ENCODE peak calls at places on chromosome 14, in four cellular contexts. C is GM12865, B is fibroblast of lung, J is AG04449. E is an unnamed sample.

GRCh38 chr14:78222746-78223145 is 52.6 kb downstream of the NRXN3 start:
- DNase-seq in C (no peak), B (no peak), J (no peak), E (no peak)

GRCh38 chr14:74400328-74400727 is 25.7 kb downstream of the SYNDIG1L start:
- DNase-seq in C (no peak), B (peak), J (no peak), E (peak)

GRCh38 chr14:72476657-72477499 is 417.0 kb downstream of the DPF3 start:
- DNase-seq in C (peak), B (peak), J (peak), E (peak)

GRCh38 chr14:89507926-89508460 is 91.0 kb upstream of the FOXN3 start:
- DNase-seq in C (no peak), B (peak), J (no peak), E (no peak)

GRCh38 chr14:50971122-50971781 is 27.0 kb upstream of the PYGL start:
- DNase-seq in C (no peak), B (no peak), J (no peak), E (no peak)

GRCh38 chr14:20490563-20490962 is 14.8 kb upstream of the RNASE10 start:
- DNase-seq in C (peak), B (no peak), J (no peak), E (no peak)

GRCh38 chr14:105472496-105472991 is 2.1 kb upstream of the CRIP2 start:
- DNase-seq in C (no peak), B (no peak), J (no peak), E (no peak)

GRCh38 chr14:22882529-22883190 is 362 bp upstream of the REM2 start:
- DNase-seq in C (no peak), B (peak), J (no peak), E (peak)

GRCh38 chr14:63045234-63045611 is at the start of gene KCNH5:
- DNase-seq in C (no peak), B (peak), J (no peak), E (peak)

GRCh38 chr14:52514046-52514811 is 38.1 kb downstream of the TXNDC16 start:
- DNase-seq in C (no peak), B (no peak), J (no peak), E (no peak)

GRCh38 chr14:96629082-96629481 is 126.9 kb downstream of the PAPOLA start:
- DNase-seq in C (no peak), B (no peak), J (no peak), E (no peak)

GRCh38 chr14:51666070-51666469 is 14.4 kb downstream of the FRMD6 start:
- DNase-seq in C (no peak), B (no peak), J (no peak), E (no peak)

GRCh38 chr14:73457050-73457934 is 1.1 kb downstream of the NUMB start:
- DNase-seq in C (peak), B (peak), J (no peak), E (peak)

GRCh38 chr14:58107947-58108552 is 44.0 kb downstream of the ARMH4 start:
- DNase-seq in C (peak), B (peak), J (no peak), E (peak)

GRCh38 chr14:59240356-59240755 is 51.9 kb downstream of the DAAM1 start:
- DNase-seq in C (peak), B (no peak), J (no peak), E (no peak)

GRCh38 chr14:100345711-100346110 is 22.6 kb downstream of the SLC25A47 start:
- DNase-seq in C (no peak), B (no peak), J (no peak), E (no peak)

GRCh38 chr14:23366163-23366921 is 1.4 kb upstream of the EFS start:
- DNase-seq in C (no peak), B (peak), J (no peak), E (peak)

GRCh38 chr14:59265808-59266207 is 77.3 kb downstream of the DAAM1 start:
- DNase-seq in C (no peak), B (no peak), J (no peak), E (no peak)

GRCh38 chr14:85481471-85481870 is 48.5 kb upstream of the FLRT2 start:
- DNase-seq in C (no peak), B (no peak), J (no peak), E (no peak)

GRCh38 chr14:59543873-59544272 is 32.7 kb downstream of the CCDC175 start:
- DNase-seq in C (no peak), B (no peak), J (no peak), E (no peak)

GRCh38 chr14:93161411-93161940 is 23.2 kb downstream of the MOAP1 start:
- DNase-seq in C (no peak), B (no peak), J (no peak), E (no peak)

GRCh38 chr14:93155667-93156066 is 29.0 kb downstream of the MOAP1 start:
- DNase-seq in C (no peak), B (no peak), J (no peak), E (no peak)

GRCh38 chr14:93156693-93157369 is 27.9 kb downstream of the MOAP1 start:
- DNase-seq in C (no peak), B (no peak), J (no peak), E (no peak)

GRCh38 chr14:93163570-93163969 is 21.1 kb downstream of the MOAP1 start:
- DNase-seq in C (peak), B (no peak), J (no peak), E (no peak)

GRCh38 chr14:93160353-93160801 is 24.3 kb downstream of the MOAP1 start:
- DNase-seq in C (peak), B (no peak), J (no peak), E (peak)
- TF ChIP-seq CTCF in C (peak), B (peak), J (peak), E (peak)

GRCh38 chr14:40691066-40691465 is 915.6 kb upstream of the LRFN5 start:
- DNase-seq in C (no peak), B (no peak), J (no peak), E (no peak)

GRCh38 chr14:40697221-40697620 is 909.5 kb upstream of the LRFN5 start:
- DNase-seq in C (no peak), B (no peak), J (no peak), E (no peak)

GRCh38 chr14:40694026-40694425 is 912.6 kb upstream of the LRFN5 start:
- DNase-seq in C (no peak), B (no peak), J (no peak), E (peak)
- TF ChIP-seq CTCF in C (no peak), B (no peak), J (no peak), E (no peak)

GRCh38 chr14:91375748-91376452 is 41.7 kb downstream of the CCDC88C start:
- DNase-seq in C (no peak), B (no peak), J (no peak), E (no peak)

GRCh38 chr14:91380116-91380515 is 37.5 kb downstream of the CCDC88C start:
- DNase-seq in C (no peak), B (no peak), J (no peak), E (no peak)

GRCh38 chr14:91376547-91377477 is 40.8 kb downstream of the CCDC88C start:
- DNase-seq in C (peak), B (no peak), J (no peak), E (no peak)

GRCh38 chr14:91378945-91379932 is 38.4 kb downstream of the CCDC88C start:
- DNase-seq in C (no peak), B (no peak), J (no peak), E (no peak)

DNA sequence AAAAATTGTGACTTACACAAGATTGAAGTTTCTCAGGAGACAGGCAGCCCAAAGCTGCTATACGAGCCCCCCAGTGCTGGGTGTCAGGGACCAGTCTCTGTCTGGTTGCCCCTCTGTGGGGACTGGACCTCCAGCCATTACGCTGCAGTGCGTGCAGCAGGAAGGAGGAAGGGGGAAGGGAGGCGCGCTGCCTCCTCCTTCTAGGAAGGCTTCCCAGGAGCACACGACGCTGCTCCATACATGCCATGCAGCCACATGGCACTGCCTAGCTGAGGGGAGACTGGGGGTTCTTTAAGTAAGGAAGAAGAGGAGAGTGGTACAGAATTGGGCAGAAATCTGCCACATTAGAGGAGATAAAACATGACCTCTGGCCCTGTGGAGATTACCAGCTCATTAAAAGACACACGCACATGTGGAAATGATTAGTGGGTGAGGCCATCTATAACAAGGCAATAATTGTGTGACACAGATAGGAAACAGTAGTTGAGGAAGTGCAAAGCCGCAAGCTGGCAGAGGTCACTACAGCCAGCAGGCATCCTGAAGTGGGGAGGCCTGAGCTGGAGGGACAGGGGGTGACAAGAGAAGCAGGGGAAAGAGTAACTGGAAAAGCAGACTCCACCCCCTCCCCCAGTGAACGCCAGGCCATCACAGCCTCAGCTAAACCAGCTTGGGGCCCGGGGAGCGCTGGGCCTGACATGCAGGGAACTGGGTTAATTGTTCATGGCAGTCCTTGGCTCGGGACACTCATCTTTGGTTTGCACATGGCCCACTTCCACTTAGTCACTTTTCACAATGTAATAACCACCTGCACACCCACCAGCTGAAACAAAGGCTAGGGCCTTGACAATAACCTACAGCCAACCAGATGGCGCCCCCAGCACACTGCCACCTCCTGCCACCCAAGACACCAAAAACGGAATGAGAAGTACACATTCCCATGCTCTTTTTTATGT is 39.6 kb downstream of the CCDC88C start:
- DNase-seq in C (peak), B (no peak), J (no peak), E (no peak)
- TF ChIP-seq CTCF in C (no peak), B (no peak), J (no peak), E (no peak)

GRCh38 chr14:88417594-88417993 is 32.1 kb downstream of the SPATA7 start:
- DNase-seq in C (no peak), B (no peak), J (no peak), E (no peak)
- TF ChIP-seq CTCF in C (no peak), B (no peak), J (no peak), E (no peak)

GRCh38 chr14:64147126-64147790 is 146.9 kb downstream of the ESR2 start:
- DNase-seq in C (no peak), B (peak), J (peak), E (peak)

GRCh38 chr14:64149921-64150320 is 144.2 kb downstream of the ESR2 start:
- DNase-seq in C (no peak), B (no peak), J (no peak), E (no peak)
- TF ChIP-seq CTCF in C (no peak), B (no peak), J (no peak), E (no peak)

GRCh38 chr14:103597623-103598372 is 31.2 kb upstream of the KLC1 start:
- DNase-seq in C (no peak), B (peak), J (no peak), E (peak)
- TF ChIP-seq CTCF in C (no peak), B (no peak), J (no peak), E (no peak)

GRCh38 chr14:79543966-79544365 is 667.3 kb downstream of the DIO2 start:
- DNase-seq in C (peak), B (peak), J (no peak), E (peak)
- TF ChIP-seq CTCF in C (peak), B (peak), J (peak), E (peak)

DNA sequence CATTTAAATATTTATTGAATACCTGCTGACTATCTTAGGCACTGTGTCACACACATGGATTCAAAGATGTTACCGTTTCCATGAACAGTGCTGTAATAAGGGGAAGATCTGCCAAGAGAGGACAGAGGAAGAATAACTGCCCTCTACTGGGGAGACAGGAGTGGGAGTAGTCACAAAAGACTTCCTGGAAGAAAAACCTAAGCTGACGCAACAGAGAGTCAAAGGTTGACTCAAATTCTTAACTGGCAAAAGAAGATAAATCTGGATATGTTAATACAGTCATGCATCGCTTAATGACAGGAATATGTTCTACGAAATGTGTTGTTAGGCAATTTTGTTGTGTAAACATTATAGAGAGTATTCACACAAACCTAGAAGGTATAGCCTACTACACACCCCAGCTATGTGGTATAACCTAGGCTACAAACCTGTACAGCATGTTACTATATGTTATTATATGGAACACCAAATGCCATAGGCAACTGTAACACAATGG is 51.5 kb downstream of the DCAF5 start:
- DNase-seq in C (peak), B (peak), J (peak), E (peak)
- TF ChIP-seq CTCF in C (peak), B (peak), J (peak), E (peak)

DNA sequence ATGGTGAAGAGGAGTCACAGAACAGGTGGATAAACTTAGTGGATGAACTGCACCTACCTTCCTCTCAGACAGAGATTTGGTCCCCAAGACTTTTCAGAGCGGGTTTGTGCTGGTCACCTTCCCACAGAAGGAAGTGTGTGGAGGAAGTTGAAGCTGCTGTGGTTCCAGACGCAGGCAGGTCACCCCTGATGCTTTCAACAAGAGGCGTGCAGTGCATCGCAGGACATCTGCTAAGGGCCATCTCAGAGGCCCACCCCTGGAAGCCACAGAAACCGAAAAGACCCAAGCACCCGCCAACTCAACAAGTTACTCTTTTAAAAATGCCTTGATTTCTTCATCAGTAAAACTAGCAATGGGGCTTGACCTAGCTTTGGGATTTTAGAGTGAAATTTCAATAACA is 1.0 kb upstream of the GPX2 start:
- DNase-seq in C (no peak), B (no peak), J (no peak), E (no peak)
- TF ChIP-seq CTCF in C (no peak), B (no peak), J (no peak), E (no peak)

DNA sequence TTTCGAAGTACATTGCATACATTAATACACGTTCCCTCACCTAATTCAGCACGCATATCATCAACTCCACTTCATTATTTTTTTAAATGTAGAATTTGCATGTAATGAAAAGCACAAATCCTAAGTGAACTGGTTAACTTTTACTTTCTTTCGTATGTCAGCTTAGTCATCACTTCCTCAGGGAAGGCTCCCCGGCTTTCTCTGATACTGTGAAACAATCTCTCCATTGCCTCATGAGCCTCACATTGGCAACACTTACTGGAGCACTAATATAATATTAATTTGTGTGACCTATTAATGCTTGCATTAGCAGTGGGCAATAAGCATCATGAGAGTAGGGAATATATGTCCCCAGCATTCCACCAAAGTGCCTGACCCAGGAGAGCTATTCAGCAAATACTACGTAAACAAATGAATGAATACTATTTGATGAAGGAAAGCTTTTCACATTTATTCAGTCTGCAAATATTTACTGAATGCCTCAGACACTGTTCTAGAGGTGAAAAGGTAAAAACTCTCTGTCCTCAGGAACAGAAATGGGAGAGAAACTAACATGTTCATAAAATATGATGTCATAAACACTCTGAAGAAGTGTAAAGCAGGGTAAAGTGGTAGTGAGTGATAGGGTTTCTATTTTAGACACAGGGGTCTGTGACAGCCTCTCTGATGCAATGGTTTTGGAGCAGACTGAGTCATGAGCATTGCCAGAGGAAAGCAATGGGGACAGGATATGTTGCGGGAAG is 327.5 kb upstream of the DIO2 start:
- DNase-seq in C (no peak), B (no peak), J (no peak), E (peak)
- TF ChIP-seq CTCF in C (no peak), B (no peak), J (no peak), E (no peak)

E was measured in choroid plexus epithelial cell.